ENCODE peak calls at places on chromosome 19, in six cellular contexts. D, S, Q, R, W and O are unnamed samples.
A peak's percentile ranks its signal among the peaks of the same experiment; 100 is the strongest.

GRCh38 chr19:29841559-29842367 is 30.0 kb downstream of the CCNE1 start:
- DNase-seq in D (no peak), S (no peak), Q (no peak), R (peak; percentile 65), W (peak; percentile 47), O (no peak)

GRCh38 chr19:20928371-20928770 is 5.3 kb downstream of the ZNF85 start:
- DNase-seq in D (no peak), S (no peak), Q (no peak), R (no peak), W (no peak), O (no peak)

GRCh38 chr19:10432736-10433130 is 12.4 kb downstream of the PDE4A start:
- DNase-seq in D (no peak), S (no peak), Q (no peak), R (no peak), W (no peak), O (no peak)

GRCh38 chr19:54431255-54431838 is 16.1 kb downstream of the TTYH1 start:
- DNase-seq in D (no peak), S (no peak), Q (no peak), R (no peak), W (peak; percentile 41), O (no peak)

GRCh38 chr19:51427220-51427619 is 9.8 kb upstream of the SIGLEC10 start:
- DNase-seq in D (no peak), S (no peak), Q (no peak), R (no peak), W (no peak), O (no peak)

GRCh38 chr19:661427-662196 is 1.4 kb downstream of the RNF126 start:
- DNase-seq in D (peak; percentile 66), S (peak; percentile 62), Q (peak; percentile 57), R (no peak), W (no peak), O (peak; percentile 71)

GRCh38 chr19:18160792-18161690 is 8.1 kb downstream of the PIK3R2 start:
- DNase-seq in D (peak; percentile 81), S (peak; percentile 78), Q (peak; percentile 70), R (peak; percentile 89), W (peak; percentile 66), O (peak; percentile 79)

GRCh38 chr19:48922548-48923490 is 10.7 kb upstream of the DHDH start:
- DNase-seq in D (no peak), S (no peak), Q (no peak), R (no peak), W (no peak), O (no peak)

GRCh38 chr19:38596057-38596981 is 21.4 kb downstream of the MAP4K1 start:
- DNase-seq in D (peak; percentile 65), S (no peak), Q (no peak), R (peak; percentile 92), W (peak; percentile 51), O (no peak)

GRCh38 chr19:5470264-5470671 is 15.1 kb downstream of the ZNRF4 start:
- DNase-seq in D (peak; percentile 10), S (no peak), Q (no peak), R (no peak), W (no peak), O (no peak)

GRCh38 chr19:281992-282391 is 9.2 kb downstream of the PLPP2 start:
- DNase-seq in D (no peak), S (no peak), Q (no peak), R (peak; percentile 12), W (no peak), O (no peak)

GRCh38 chr19:5503598-5503997 is 48.4 kb downstream of the ZNRF4 start:
- DNase-seq in D (no peak), S (no peak), Q (no peak), R (no peak), W (no peak), O (no peak)

GRCh38 chr19:16882146-16882545 is 6.7 kb upstream of the F2RL3 start:
- DNase-seq in D (no peak), S (no peak), Q (no peak), R (no peak), W (no peak), O (no peak)

GRCh38 chr19:14317157-14317556 is 64.1 kb upstream of the ADGRE5 start:
- DNase-seq in D (no peak), S (no peak), Q (no peak), R (no peak), W (no peak), O (no peak)